ENCODE peak calls at places on chromosomes 4 and X, in five cellular contexts. I is AG10803, V is dorsolateral prefrontal cortex, Y is stomach, A is heart right ventricle. H is an unnamed sample.

GRCh38 chrX:31138124-31138523 is 66.3 kb upstream of the FTHL17 start:
- DNase-seq in I (no peak), V (no peak), Y (no peak), A (no peak), H (no peak)

GRCh38 chr4:133156096-133156495 is 7.0 kb downstream of the PCDH10 start:
- DNase-seq in I (no peak), V (no peak), Y (no peak), A (no peak), H (no peak)

GRCh38 chr4:16083217-16084191 is at the start of gene PROM1:
- DNase-seq in I (no peak), V (no peak), Y (peak; percentile 44), A (peak; percentile 10), H (peak; percentile 42)

GRCh38 chrX:103918050-103918449 is 44.4 kb upstream of the TMSB15B start:
- DNase-seq in I (peak; percentile 52), V (peak; percentile 62), Y (peak; percentile 45), A (peak; percentile 33), H (peak; percentile 60)

GRCh38 chr4:145681956-145682355 is 2.0 kb downstream of the C4orf51 start:
- DNase-seq in I (peak; percentile 47), V (no peak), Y (no peak), A (no peak), H (no peak)

GRCh38 chr4:182973421-182974340 is 56.5 kb upstream of the DCTD start:
- DNase-seq in I (peak; percentile 1), V (no peak), Y (no peak), A (no peak), H (no peak)

GRCh38 chrX:1412551-1413161 is 20.7 kb upstream of the SLC25A6 start:
- DNase-seq in I (no peak), V (no peak), Y (no peak), A (no peak), H (peak; percentile 13)

GRCh38 chr4:33715996-33716395 is 2528.3 kb downstream of the ARAP2 start:
- DNase-seq in I (peak; percentile 92), V (no peak), Y (no peak), A (no peak), H (no peak)

GRCh38 chr4:165813606-165814005 is 59.4 kb upstream of the TLL1 start:
- DNase-seq in I (no peak), V (no peak), Y (no peak), A (no peak), H (no peak)

GRCh38 chrX:23803931-23804381 is 21.0 kb downstream of the SAT1 start:
- DNase-seq in I (peak; percentile 60), V (no peak), Y (peak; percentile 46), A (peak; percentile 23), H (no peak)

GRCh38 chr4:123744664-123745290 is 348.2 kb downstream of the SPRY1 start:
- DNase-seq in I (peak; percentile 16), V (no peak), Y (no peak), A (no peak), H (no peak)

GRCh38 chr4:158750379-158750778 is 18.4 kb upstream of the FNIP2 start:
- DNase-seq in I (peak; percentile 95), V (no peak), Y (no peak), A (no peak), H (no peak)

GRCh38 chr4:122689972-122690371 is 42.5 kb upstream of the BBS12 start:
- DNase-seq in I (no peak), V (no peak), Y (no peak), A (no peak), H (peak; percentile 21)

GRCh38 chr4:138952405-138952804 is 63.2 kb upstream of the NOCT start:
- DNase-seq in I (peak; percentile 48), V (no peak), Y (no peak), A (no peak), H (no peak)

GRCh38 chr4:122364700-122365404 is 14.0 kb upstream of the ADAD1 start:
- DNase-seq in I (no peak), V (no peak), Y (no peak), A (no peak), H (no peak)

GRCh38 chrX:48896611-48897011 is 957 bp downstream of the TIMM17B start:
- DNase-seq in I (peak; percentile 31), V (no peak), Y (no peak), A (no peak), H (no peak)

GRCh38 chr4:139606600-139607301 is 50.7 kb upstream of the SETD7 start:
- DNase-seq in I (peak; percentile 51), V (no peak), Y (no peak), A (no peak), H (no peak)

GRCh38 chr4:94032754-94033153 is 174.9 kb upstream of the SMARCAD1 start:
- DNase-seq in I (no peak), V (no peak), Y (no peak), A (no peak), H (no peak)

GRCh38 chrX:14064632-14065432 is 35.1 kb upstream of the GEMIN8 start:
- DNase-seq in I (no peak), V (no peak), Y (no peak), A (no peak), H (no peak)

GRCh38 chr4:168884251-168885124 is 125.6 kb downstream of the CBR4 start:
- DNase-seq in I (no peak), V (no peak), Y (no peak), A (no peak), H (no peak)

GRCh38 chrX:10709276-10709675 is 88.9 kb upstream of the MID1 start:
- DNase-seq in I (no peak), V (no peak), Y (no peak), A (no peak), H (no peak)

GRCh38 chrX:23061116-23061515 is 61.4 kb downstream of the DDX53 start:
- DNase-seq in I (no peak), V (no peak), Y (no peak), A (no peak), H (no peak)

GRCh38 chrX:39580043-39580442 is 517.7 kb downstream of the BCOR start:
- DNase-seq in I (no peak), V (peak; percentile 39), Y (no peak), A (no peak), H (no peak)

GRCh38 chr4:184329235-184330007 is 111.7 kb upstream of the ENPP6 start:
- DNase-seq in I (no peak), V (no peak), Y (peak; percentile 81), A (no peak), H (no peak)

GRCh38 chr4:85639946-85640345 is 165.0 kb downstream of the ARHGAP24 start:
- DNase-seq in I (no peak), V (no peak), Y (no peak), A (no peak), H (no peak)

GRCh38 chr4:177128306-177128705 is 181.4 kb upstream of the NEIL3 start:
- DNase-seq in I (peak; percentile 42), V (no peak), Y (no peak), A (no peak), H (no peak)

GRCh38 chr4:8920289-8920965 is 48.8 kb upstream of the HMX1 start:
- DNase-seq in I (no peak), V (peak; percentile 2), Y (no peak), A (no peak), H (peak; percentile 13)

GRCh38 chr4:121946644-121947043 is 5.2 kb downstream of the TRPC3 start:
- DNase-seq in I (no peak), V (no peak), Y (no peak), A (no peak), H (no peak)

GRCh38 chrX:29506729-29507128 is 708.6 kb upstream of the MAGEB2 start:
- DNase-seq in I (no peak), V (no peak), Y (no peak), A (no peak), H (no peak)

GRCh38 chr4:20298986-20299385 is 47.3 kb downstream of the SLIT2 start:
- DNase-seq in I (no peak), V (no peak), Y (no peak), A (no peak), H (no peak)

GRCh38 chr4:156596026-156596425 is 375.6 kb downstream of the PDGFC start:
- DNase-seq in I (peak; percentile 43), V (no peak), Y (no peak), A (no peak), H (no peak)
- TF ChIP-seq CTCF in I (no peak), V (no peak), Y (no peak), A (no peak), H (no peak)

GRCh38 chr4:25367004-25367621 is 9.9 kb upstream of the ANAPC4 start:
- DNase-seq in I (peak; percentile 54), V (no peak), Y (no peak), A (no peak), H (peak; percentile 34)
- TF ChIP-seq CTCF in I (peak; percentile 73), V (peak; percentile 57), Y (no peak), A (peak; percentile 44), H (peak; percentile 49)

DNA sequence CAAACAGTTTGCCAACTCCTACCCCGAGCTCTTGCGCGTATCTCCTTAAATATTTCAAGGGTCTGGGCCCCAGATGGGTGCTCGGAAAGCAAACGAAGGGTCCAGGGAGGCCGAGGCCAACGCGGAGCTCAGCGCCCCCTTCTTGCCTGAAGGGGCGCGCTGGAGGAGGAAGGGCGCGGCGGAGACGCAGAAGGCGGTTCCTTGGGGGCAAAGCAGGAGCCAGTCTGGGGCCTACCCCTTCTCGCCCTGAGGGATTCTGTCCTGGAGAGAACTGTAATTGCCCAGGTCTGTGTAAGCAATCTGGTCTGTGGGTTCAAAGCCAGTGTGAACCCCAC is 4.0 kb upstream of the SFRP2 start:
- DNase-seq in I (no peak), V (no peak), Y (no peak), A (no peak), H (no peak)
- TF ChIP-seq CTCF in I (no peak), V (no peak), Y (no peak), A (no peak), H (no peak)

DNA sequence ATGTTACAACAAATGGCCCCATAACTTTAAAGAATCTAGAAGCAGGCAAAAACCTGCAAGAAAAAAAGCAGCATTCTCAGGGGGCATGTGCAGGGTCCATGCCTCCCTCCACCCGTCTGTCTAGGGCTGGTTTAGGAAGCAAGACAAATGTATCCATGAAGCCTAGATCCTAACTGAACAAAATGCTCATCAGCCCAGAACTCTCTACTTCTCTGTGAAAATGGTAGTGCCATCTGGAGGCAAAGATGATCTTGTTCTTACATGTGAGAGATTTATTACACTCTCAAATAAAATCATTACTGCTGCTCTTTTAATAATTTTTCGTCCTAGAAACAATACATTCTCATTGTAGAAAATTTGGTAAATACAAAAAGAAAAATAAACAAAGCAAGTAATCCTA is 26.7 kb downstream of the NR3C2 start:
- DNase-seq in I (no peak), V (no peak), Y (no peak), A (no peak), H (no peak)
- TF ChIP-seq CTCF in I (no peak), V (peak; percentile 14), Y (no peak), A (no peak), H (no peak)